ENCODE peak calls at places on chromosomes 6 and 20, in five cellular contexts. A, P, T, Z and H are unnamed samples.

GRCh38 chr6:84773431-84774173 is 9.2 kb upstream of the TBX18 start:
- DNase-seq in A (no peak), Z (no peak), P (no peak), T (no peak), H (no peak)

GRCh38 chr6:149487316-149487715 is 2.5 kb upstream of the ZC3H12D start:
- DNase-seq in A (no peak), P (no peak), Z (no peak), T (no peak), H (no peak)

GRCh38 chr6:123945386-123945785 is 141.7 kb downstream of the NKAIN2 start:
- DNase-seq in T (no peak), A (no peak), Z (no peak), P (no peak), H (no peak)

GRCh38 chr20:25344634-25345033 is 46.0 kb downstream of the ABHD12 start:
- DNase-seq in T (no peak), P (no peak), A (no peak), Z (no peak), H (no peak)

GRCh38 chr20:57712851-57713504 is 3.2 kb upstream of the PMEPA1 start:
- DNase-seq in T (no peak), A (no peak), P (no peak), Z (no peak), H (no peak)

GRCh38 chr6:154537486-154537885 is 27.0 kb upstream of the CNKSR3 start:
- DNase-seq in Z (no peak), T (peak), P (no peak), A (no peak), H (no peak)

GRCh38 chr6:67201563-67201962 is 1433.5 kb upstream of the ADGRB3 start:
- DNase-seq in A (no peak), P (no peak), T (no peak), Z (no peak), H (no peak)

GRCh38 chr20:6595704-6596103 is 171.8 kb upstream of the BMP2 start:
- DNase-seq in P (no peak), A (peak), T (no peak), Z (no peak), H (no peak)

GRCh38 chr6:178119-178518 is 114.2 kb upstream of the DUSP22 start:
- DNase-seq in A (no peak), P (no peak), T (no peak), Z (no peak), H (no peak)

GRCh38 chr20:33710681-33711445 is 9.2 kb downstream of the PXMP4 start:
- DNase-seq in A (no peak), T (no peak), P (no peak), Z (no peak), H (no peak)

GRCh38 chr6:53615633-53616449 is 49.7 kb downstream of the KLHL31 start:
- DNase-seq in Z (no peak), A (peak), P (no peak), T (peak), H (no peak)